ENCODE peak calls at places on chromosome 3, in four cellular contexts. L is adrenal gland, F is fibroblast of pulmonary artery, H is uterus. N is an unnamed sample.

GRCh38 chr3:13544293-13544831 is 4.6 kb upstream of the FBLN2 start:
- DNase-seq in H (no peak), L (no peak), F (peak; percentile 78), N (no peak)

GRCh38 chr3:46700772-46701171 is 420 bp upstream of the TMIE start:
- DNase-seq in L (peak; percentile 71), F (no peak), H (peak; percentile 47), N (no peak)

GRCh38 chr3:36597422-36597821 is 166.9 kb downstream of the DCLK3 start:
- DNase-seq in F (peak; percentile 9), H (no peak), L (no peak), N (no peak)

GRCh38 chr3:166510382-166510781 is 673.2 kb upstream of the BCHE start:
- DNase-seq in F (no peak), L (no peak), H (no peak), N (no peak)

GRCh38 chr3:112074616-112075497 is 11.3 kb upstream of the C3orf52 start:
- DNase-seq in F (peak; percentile 94), L (peak; percentile 55), H (no peak), N (no peak)

GRCh38 chr3:149967067-149967685 is 3.5 kb downstream of the PFN2 start:
- DNase-seq in L (no peak), F (peak; percentile 75), H (no peak), N (no peak)

GRCh38 chr3:112847692-112848091 is 1.0 kb upstream of the CD200R1L start:
- DNase-seq in F (no peak), L (no peak), H (no peak), N (no peak)

GRCh38 chr3:179322481-179323196 is at the start of gene ZNF639:
- DNase-seq in H (peak; percentile 84), L (peak; percentile 88), F (peak; percentile 89), N (peak; percentile 95)

GRCh38 chr3:124260206-124260915 is 268.4 kb upstream of the ROPN1 start:
- DNase-seq in L (peak; percentile 90), H (peak; percentile 84), F (peak; percentile 80), N (peak; percentile 88)

GRCh38 chr3:134362670-134363380 is 11.4 kb downstream of the AMOTL2 start:
- DNase-seq in F (no peak), H (no peak), L (no peak), N (no peak)

GRCh38 chr3:17577795-17578520 is 164.5 kb downstream of the TBC1D5 start:
- DNase-seq in L (no peak), H (no peak), F (peak; percentile 39), N (no peak)

GRCh38 chr3:14303336-14304100 is 98.9 kb upstream of the SLC6A6 start:
- DNase-seq in H (no peak), L (no peak), F (no peak), N (no peak)

GRCh38 chr3:46209053-46209452 is 940 bp upstream of the CCR1 start:
- DNase-seq in H (no peak), L (no peak), F (no peak), N (no peak)

GRCh38 chr3:169227911-169228310 is 435.6 kb downstream of the MECOM start:
- DNase-seq in F (peak; percentile 80), L (no peak), H (no peak), N (no peak)

GRCh38 chr3:155024006-155024638 is 56.0 kb upstream of the MME start:
- DNase-seq in F (peak; percentile 75), L (no peak), H (no peak), N (no peak)

GRCh38 chr3:179544981-179545645 is 17.6 kb upstream of the ACTL6A start:
- DNase-seq in L (no peak), F (peak; percentile 57), H (no peak), N (no peak)

GRCh38 chr3:128908951-128909350 is 29.5 kb downstream of the ACAD9 start:
- DNase-seq in F (no peak), L (no peak), H (no peak), N (no peak)

N was measured in lower leg skin.